ENCODE peak calls at places on chromosomes 3 and 15, in four cellular contexts. J, W, Q and I are unnamed samples.
A peak's percentile ranks its signal among the peaks of the same experiment; 100 is the strongest.

GRCh38 chr15:70196314-70197291 is 98.9 kb upstream of the TLE3 start:
- DNase-seq in Q (peak; percentile 97), J (peak; percentile 25), W (peak; percentile 85), I (no peak)

GRCh38 chr3:42013652-42014442 is 51.9 kb upstream of the ULK4 start:
- DNase-seq in J (peak; percentile 35), W (peak; percentile 51), Q (no peak), I (no peak)

GRCh38 chr3:149020839-149021252 is 29.5 kb downstream of the GYG1 start:
- DNase-seq in Q (no peak), J (no peak), W (no peak), I (no peak)

GRCh38 chr3:162354343-162354742 is 857.7 kb downstream of the OTOL1 start:
- DNase-seq in Q (no peak), J (no peak), W (no peak), I (no peak)

GRCh38 chr3:197302696-197303341 is 4.4 kb upstream of the DLG1 start:
- DNase-seq in Q (no peak), J (no peak), W (no peak), I (peak; percentile 9)

GRCh38 chr15:85767785-85768529 is 26.8 kb downstream of the KLHL25 start:
- DNase-seq in Q (no peak), J (no peak), W (no peak), I (no peak)

GRCh38 chr3:120100711-120101110 is 6.5 kb upstream of the GSK3B start:
- DNase-seq in Q (no peak), J (no peak), W (no peak), I (no peak)

GRCh38 chr15:60695713-60696522 is 217.0 kb upstream of the ICE2 start:
- DNase-seq in Q (no peak), W (peak; percentile 79), J (no peak), I (no peak)

GRCh38 chr3:15768421-15769255 is 29.1 kb downstream of the ANKRD28 start:
- DNase-seq in J (peak; percentile 10), W (no peak), Q (peak; percentile 81), I (peak; percentile 61)

GRCh38 chr3:46495901-46496456 is 1.8 kb upstream of the RTP3 start:
- DNase-seq in J (no peak), Q (no peak), W (no peak), I (no peak)

GRCh38 chr3:182979719-182980191 is 583 bp downstream of the DCUN1D1 start:
- DNase-seq in J (peak; percentile 25), Q (no peak), W (peak; percentile 53), I (peak; percentile 70)

GRCh38 chr3:30357897-30358296 is 248.5 kb upstream of the TGFBR2 start:
- DNase-seq in Q (no peak), W (no peak), J (no peak), I (no peak)

GRCh38 chr3:185081516-185081915 is 71.3 kb downstream of the C3orf70 start:
- DNase-seq in W (no peak), Q (no peak), J (no peak), I (no peak)

GRCh38 chr15:86034904-86035303 is 44.8 kb upstream of the AGBL1 start:
- DNase-seq in J (no peak), W (no peak), Q (no peak), I (no peak)

GRCh38 chr3:139538733-139539132 is 809 bp downstream of the RBP1 start:
- DNase-seq in Q (no peak), W (no peak), J (peak; percentile 80), I (no peak)

GRCh38 chr3:126314305-126315082 is 42.7 kb downstream of the KLF15 start:
- DNase-seq in Q (no peak), J (no peak), W (no peak), I (no peak)

GRCh38 chr3:12670789-12671450 is 7.0 kb upstream of the RAF1 start:
- DNase-seq in W (no peak), Q (no peak), J (no peak), I (no peak)

GRCh38 chr15:80551348-80551747 is 143.8 kb upstream of the ABHD17C start:
- DNase-seq in W (no peak), J (no peak), Q (no peak), I (no peak)

GRCh38 chr15:80549712-80550111 is 145.4 kb upstream of the ABHD17C start:
- DNase-seq in W (no peak), Q (no peak), J (no peak), I (no peak)

GRCh38 chr15:80549191-80549590 is 145.0 kb downstream of the ARNT2 start:
- DNase-seq in W (no peak), J (no peak), Q (no peak), I (no peak)

GRCh38 chr15:80550910-80551265 is 144.2 kb upstream of the ABHD17C start:
- DNase-seq in J (no peak), Q (no peak), W (no peak), I (no peak)

DNA sequence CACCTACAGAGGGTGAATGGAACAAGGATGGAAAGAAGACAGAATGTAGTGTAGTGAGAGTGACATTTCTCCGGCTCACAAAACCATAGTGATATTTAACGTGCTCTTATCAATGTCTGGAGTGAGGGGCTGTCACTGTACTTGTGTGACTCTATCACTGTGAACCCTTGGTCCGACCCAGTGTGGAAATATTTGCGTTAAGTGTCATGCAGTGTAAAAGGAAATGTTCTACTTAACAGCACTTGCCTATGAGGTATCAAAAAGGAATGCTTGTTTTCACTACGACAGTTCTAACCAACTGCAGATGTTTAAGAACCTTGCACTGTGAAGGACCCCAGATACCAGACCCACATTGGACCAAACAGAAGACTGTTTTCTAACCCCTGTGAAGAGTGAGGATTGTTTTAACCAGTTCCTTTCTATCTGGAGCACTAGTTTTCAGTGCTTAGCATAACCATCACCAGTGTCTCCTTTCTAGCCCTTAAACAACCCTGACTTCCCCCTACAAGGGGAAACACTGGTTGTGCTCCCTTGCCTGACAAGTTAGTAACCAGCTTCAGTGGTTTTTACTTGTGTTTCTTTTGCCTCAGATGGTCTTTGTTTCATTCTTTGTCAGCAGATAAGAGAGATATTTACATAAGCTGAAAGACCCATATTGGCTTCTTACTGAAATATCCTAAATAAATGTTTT is 144.7 kb upstream of the ABHD17C start:
- DNase-seq in J (no peak), W (no peak), Q (no peak), I (no peak)
- H3K4me3 ChIP-seq in J (no peak overlapping the region), W (no peak overlapping the region), Q (peak overlapping the region; percentile 46), I (no peak overlapping the region)

GRCh38 chr3:98778852-98779379 is 15.8 kb downstream of the ST3GAL6 start:
- DNase-seq in J (no peak), Q (peak; percentile 54), W (no peak), I (peak; percentile 54)

GRCh38 chr3:98777801-98778220 is 14.7 kb downstream of the ST3GAL6 start:
- DNase-seq in J (no peak), Q (no peak), W (no peak), I (no peak)

GRCh38 chr3:98778383-98778782 is 15.2 kb downstream of the ST3GAL6 start:
- DNase-seq in J (no peak), Q (no peak), W (no peak), I (peak; percentile 81)

GRCh38 chr3:98780343-98780742 is 17.2 kb downstream of the ST3GAL6 start:
- DNase-seq in J (no peak), W (no peak), Q (no peak), I (no peak)

GRCh38 chr3:98779936-98780335 is 16.8 kb downstream of the ST3GAL6 start:
- DNase-seq in W (no peak), J (no peak), Q (no peak), I (no peak)
- H3K4me3 ChIP-seq in W (no peak overlapping the region), J (no peak overlapping the region), Q (no peak overlapping the region), I (no peak overlapping the region)

DNA sequence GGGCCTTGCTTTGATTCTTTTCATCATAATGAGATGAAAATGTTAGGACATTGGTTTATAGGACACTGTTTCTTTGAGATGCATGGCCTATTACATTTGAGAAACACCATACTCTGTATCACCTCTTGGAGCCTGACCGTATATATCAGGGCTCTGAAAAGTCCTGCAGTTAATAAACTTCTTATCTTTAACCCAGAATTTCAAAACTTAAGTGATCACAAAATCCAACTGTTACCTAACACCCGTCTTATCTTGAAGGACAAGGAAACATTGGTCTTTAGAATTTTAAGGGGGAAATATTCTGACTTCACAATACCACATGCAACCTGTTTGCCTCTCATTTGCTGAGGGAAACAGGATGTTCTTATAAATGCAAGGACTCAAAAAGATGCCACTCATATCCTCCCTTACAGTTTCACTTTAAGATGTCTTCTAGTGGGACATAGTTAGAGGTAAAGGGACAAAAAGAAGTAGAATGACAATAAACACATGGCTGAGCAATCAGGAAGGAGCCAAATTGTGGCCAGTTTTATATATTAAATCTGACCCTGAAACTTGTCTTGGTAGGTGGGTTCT is 67.8 kb downstream of the CRTC3 start:
- DNase-seq in W (no peak), J (no peak), Q (no peak), I (no peak)
- H3K4me3 ChIP-seq in W (no peak overlapping the region), J (no peak overlapping the region), Q (no peak overlapping the region), I (no peak overlapping the region)

DNA sequence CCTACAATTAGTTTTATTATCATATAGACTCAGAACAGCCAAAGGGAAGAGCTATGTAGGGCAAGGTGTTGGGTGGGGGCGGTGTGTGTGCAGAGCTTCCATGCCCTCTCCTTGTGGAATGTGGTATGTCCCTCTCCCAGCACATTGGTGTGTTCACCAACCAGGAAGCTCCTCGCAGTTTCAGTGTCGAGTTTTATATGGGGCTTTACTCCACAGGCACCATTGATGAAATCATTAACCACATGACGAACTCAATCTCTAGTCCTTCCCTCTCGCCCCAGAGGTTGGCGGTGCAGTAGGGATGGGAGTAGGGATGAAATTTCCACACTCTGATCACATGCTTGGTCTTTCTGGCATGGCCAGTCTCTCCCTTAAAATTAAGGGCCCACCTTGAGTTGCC is 13.6 kb upstream of the SRP14 start:
- DNase-seq in J (no peak), Q (no peak), W (no peak), I (no peak)
- H3K4me3 ChIP-seq in J (no peak overlapping the region), Q (no peak overlapping the region), W (no peak overlapping the region), I (no peak overlapping the region)

DNA sequence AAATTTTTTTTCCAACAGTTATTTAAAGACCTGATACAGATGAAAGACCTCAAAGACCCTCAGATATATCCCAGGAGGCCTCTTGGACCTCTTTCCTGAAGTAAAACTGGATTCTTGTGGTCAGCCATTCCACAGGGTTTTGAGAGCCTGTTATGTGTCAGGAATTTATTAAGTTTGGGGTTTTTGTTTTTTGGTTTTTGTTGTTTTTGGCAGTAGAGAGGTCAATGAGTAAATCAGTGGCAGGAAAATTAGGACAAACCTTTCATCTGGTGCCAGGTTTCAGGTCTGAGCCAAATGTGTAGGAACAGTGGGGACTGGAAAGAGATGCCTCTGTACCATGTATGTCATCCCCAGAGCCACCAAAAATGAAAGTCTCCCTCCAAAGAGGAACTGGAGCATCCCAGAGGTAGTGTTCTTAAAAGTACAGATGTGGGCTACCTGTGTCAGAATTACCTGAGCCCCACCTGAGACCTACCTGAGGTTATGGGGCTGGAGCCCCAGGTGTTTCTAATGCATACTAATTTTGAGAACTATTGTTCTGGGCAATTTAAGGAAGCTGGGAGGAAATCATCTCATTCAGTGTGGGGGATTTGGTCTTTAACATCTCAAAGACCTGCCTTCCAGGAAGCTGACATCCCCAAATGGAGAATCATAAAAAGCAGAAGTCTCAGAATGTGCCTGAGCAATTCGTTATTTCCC is 520.5 kb upstream of the MDFIC2 start:
- DNase-seq in W (no peak), J (no peak), Q (no peak), I (no peak)
- H3K4me3 ChIP-seq in W (no peak overlapping the region), J (no peak overlapping the region), Q (no peak overlapping the region), I (no peak overlapping the region)

GRCh38 chr3:111324142-111324541 is 217.9 kb upstream of the CD96 start:
- DNase-seq in W (no peak), Q (no peak), J (no peak), I (no peak)
- H3K4me3 ChIP-seq in W (peak overlapping the region; percentile 14), Q (no peak overlapping the region), J (no peak overlapping the region), I (no peak overlapping the region)